ENCODE peak calls at places on chromosomes 4 and X, in seven cellular contexts. Z is CD8-positive, alpha-beta T cell; A is brain microvascular endothelial cell; V is skeletal muscle cell; K is heart left ventricle; X is SJSA1; T is foreskin fibroblast. P is an unnamed sample.

GRCh38 chrX:150508461-150509367 is 59.7 kb upstream of the MTM1 start:
- DNase-seq in A (no peak), X (no peak), Z (no peak), T (no peak), K (peak), V (no peak), P (no peak)

GRCh38 chr4:25128671-25129070 is 31.6 kb downstream of the SEPSECS start:
- DNase-seq in V (no peak), K (no peak), Z (no peak), X (no peak), T (no peak), A (no peak), P (no peak)

GRCh38 chr4:56628592-56628991 is 52.5 kb downstream of the HOPX start:
- DNase-seq in Z (no peak), T (no peak), A (no peak), X (no peak), K (no peak), V (no peak), P (no peak)

GRCh38 chr4:139921551-139922184 is 232.3 kb downstream of the MAML3 start:
- DNase-seq in T (no peak), X (no peak), V (no peak), Z (no peak), K (no peak), A (no peak), P (no peak)

GRCh38 chr4:104302731-104303130 is 192.0 kb downstream of the CXXC4 start:
- DNase-seq in K (no peak), A (no peak), X (no peak), T (no peak), V (no peak), Z (no peak), P (no peak)

GRCh38 chr4:169070071-169070894 is 60.2 kb upstream of the CBR4 start:
- DNase-seq in T (peak), V (peak), Z (no peak), A (peak), K (peak), X (peak), P (peak)

GRCh38 chr4:8050555-8051206 is 107.9 kb downstream of the ABLIM2 start:
- DNase-seq in T (peak), K (peak), A (peak), V (peak), X (no peak), Z (no peak), P (no peak)

GRCh38 chr4:121462660-121463261 is 81.9 kb upstream of the QRFPR start:
- DNase-seq in V (peak), T (peak), A (peak), X (peak), K (no peak), Z (peak), P (peak)

GRCh38 chr4:56907009-56907408 is 691 bp upstream of the REST start:
- DNase-seq in X (no peak), Z (no peak), A (no peak), K (no peak), T (no peak), V (no peak), P (no peak)

GRCh38 chrX:141175786-141176185 is 1.1 kb downstream of the LDOC1 start:
- DNase-seq in A (no peak), Z (no peak), V (no peak), X (no peak), K (no peak), T (no peak), P (no peak)
- H3K4me3 ChIP-seq in A (peak), Z (no peak), V (peak), X (no peak), K (no peak), T (peak), P (peak)

DNA sequence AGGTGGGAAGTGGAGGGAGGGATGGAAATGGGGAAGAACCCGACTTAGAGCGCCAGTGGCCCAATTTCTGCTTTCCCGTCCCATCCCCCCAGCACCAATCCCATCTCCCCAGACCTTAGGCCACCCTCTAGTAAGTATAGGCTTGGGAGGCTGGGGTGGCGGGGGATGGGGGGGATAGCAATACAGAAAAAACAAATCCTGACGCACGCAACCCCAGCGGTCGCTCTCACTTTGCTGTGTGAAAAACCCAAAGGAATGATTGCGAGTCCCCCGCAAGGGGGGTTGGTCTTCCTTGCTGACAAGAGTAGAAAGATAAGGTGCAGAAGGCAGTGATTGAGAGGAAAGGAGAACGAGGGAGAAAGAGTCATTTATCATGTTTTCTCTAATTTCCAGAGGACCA is 854 bp downstream of the CPE start:
- DNase-seq in A (peak), T (no peak), Z (no peak), X (no peak), K (no peak), V (no peak), P (no peak)
- H3K4me3 ChIP-seq in A (peak), T (no peak), Z (no peak), X (no peak), K (peak), V (peak), P (peak)

DNA sequence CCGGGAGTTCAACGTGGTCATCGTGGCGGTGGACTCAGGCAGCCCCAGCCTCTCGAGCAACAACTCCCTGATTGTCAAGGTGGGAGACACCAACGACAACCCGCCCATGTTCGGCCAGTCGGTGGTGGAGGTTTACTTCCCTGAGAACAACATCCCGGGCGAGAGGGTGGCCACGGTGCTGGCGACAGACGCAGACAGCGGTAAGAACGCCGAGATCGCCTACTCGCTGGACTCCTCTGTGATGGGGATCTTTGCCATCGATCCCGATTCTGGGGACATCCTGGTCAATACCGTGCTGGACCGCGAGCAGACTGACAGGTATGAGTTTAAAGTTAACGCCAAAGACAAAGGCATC is 2.7 kb downstream of the PCDH7 start:
- DNase-seq in T (no peak), V (no peak), K (no peak), Z (no peak), A (no peak), X (no peak), P (no peak)
- H3K4me3 ChIP-seq in T (no peak), V (peak), K (peak), Z (no peak), A (peak), X (no peak), P (no peak)

DNA sequence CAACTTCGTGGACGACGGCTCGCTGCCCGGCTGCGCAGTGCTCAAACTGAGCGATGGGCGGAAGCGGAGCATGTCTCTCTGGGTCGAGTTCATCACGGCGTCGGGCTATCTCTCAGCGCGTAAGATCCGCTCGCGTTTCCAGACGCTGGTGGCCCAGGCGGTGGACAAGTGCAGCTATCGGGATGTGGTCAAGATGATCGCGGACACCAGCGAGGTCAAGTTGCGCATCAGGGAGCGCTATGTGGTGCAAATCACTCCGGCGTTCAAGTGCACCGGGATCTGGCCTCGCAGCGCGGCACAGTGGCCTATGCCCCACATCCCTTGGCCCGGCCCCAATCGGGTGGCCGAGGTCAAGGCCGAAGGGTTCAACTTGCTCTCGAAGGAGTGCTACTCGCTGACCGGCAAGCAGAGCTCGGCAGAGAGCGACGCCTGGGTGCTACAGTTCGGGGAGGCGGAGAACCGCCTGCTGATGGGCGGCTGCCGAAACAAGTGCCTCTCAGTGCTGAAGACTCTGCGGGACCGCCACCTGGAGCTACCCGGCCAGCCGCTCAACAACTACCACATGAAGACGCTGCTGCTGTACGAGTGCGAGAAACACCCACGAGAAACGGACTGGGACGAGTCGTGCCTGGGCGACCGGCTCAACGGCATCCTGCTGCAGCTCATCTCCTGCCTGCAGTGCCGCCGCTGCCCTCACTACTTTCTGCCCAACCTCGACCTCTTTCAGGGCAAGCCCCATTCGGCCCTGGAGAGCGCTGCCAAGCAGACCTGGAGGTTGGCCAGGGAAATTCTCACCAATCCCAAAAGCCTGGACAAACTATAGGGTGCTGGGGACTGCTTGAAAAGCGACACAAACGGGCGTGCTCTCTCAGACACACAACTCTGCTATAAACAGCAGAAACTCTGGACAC is 1.6 kb downstream of the MAB21L2 start:
- DNase-seq in X (peak), T (no peak), V (no peak), K (peak), A (peak), Z (no peak), P (no peak)
- H3K4me3 ChIP-seq in X (peak), T (peak), V (peak), K (peak), A (peak), Z (no peak), P (peak)

P was measured in HFF-Myc.